ENCODE peak calls at places on chromosomes 1 and 21, in five cellular contexts. E is psoas muscle, R is GM23338, V is heart right ventricle, D is tibial artery. U is an unnamed sample.

GRCh38 chr1:111653695-111654094 is 34.1 kb downstream of the RAP1A start:
- DNase-seq in R (no peak), E (no peak), D (no peak), V (no peak), U (no peak)

GRCh38 chr1:94514095-94514727 is 27.3 kb downstream of the F3 start:
- DNase-seq in V (no peak), D (no peak), E (no peak), R (peak), U (no peak)

GRCh38 chr1:69913967-69914366 is 291.4 kb downstream of the LRRC40 start:
- DNase-seq in R (no peak), V (no peak), D (no peak), E (no peak), U (no peak)

GRCh38 chr1:96524100-96524499 is 197.5 kb upstream of the PTBP2 start:
- DNase-seq in D (no peak), V (no peak), E (no peak), R (no peak), U (no peak)

GRCh38 chr1:109979489-109980091 is 5.0 kb upstream of the AHCYL1 start:
- DNase-seq in R (no peak), D (peak), V (no peak), E (no peak), U (no peak)

GRCh38 chr1:211653329-211653728 is 22.1 kb downstream of the NEK2 start:
- DNase-seq in E (no peak), V (no peak), D (no peak), R (no peak), U (no peak)

GRCh38 chr1:147840909-147841308 is 61.7 kb upstream of the GJA8 start:
- DNase-seq in D (no peak), E (no peak), R (no peak), V (no peak), U (no peak)

GRCh38 chr1:15942661-15943514 is 33.0 kb downstream of the ZBTB17 start:
- DNase-seq in E (no peak), V (no peak), R (no peak), D (no peak), U (peak)

GRCh38 chr1:63603810-63604209 is 10.6 kb downstream of the PGM1 start:
- DNase-seq in V (no peak), D (no peak), E (no peak), R (no peak), U (no peak)

GRCh38 chr1:177346960-177347359 is 176.2 kb downstream of the BRINP2 start:
- DNase-seq in R (no peak), V (no peak), D (no peak), E (no peak), U (no peak)

GRCh38 chr1:152328801-152329391 is 3.9 kb upstream of the FLG start:
- DNase-seq in E (no peak), R (peak), D (no peak), V (no peak), U (no peak)

GRCh38 chr21:38985423-38986378 is 180.0 kb downstream of the ETS2 start:
- DNase-seq in E (peak), R (no peak), V (peak), D (peak), U (peak)

GRCh38 chr21:34871026-34871908 is 177.8 kb downstream of the RUNX1 start:
- DNase-seq in E (no peak), R (no peak), V (no peak), D (no peak), U (no peak)

GRCh38 chr1:95982706-95983105 is 738.9 kb upstream of the PTBP2 start:
- DNase-seq in D (no peak), E (no peak), V (no peak), R (no peak), U (no peak)

GRCh38 chr21:39712976-39713375 is 32.0 kb upstream of the IGSF5 start:
- DNase-seq in D (no peak), V (no peak), R (peak), E (no peak), U (no peak)

GRCh38 chr1:65469889-65470340 is 49.4 kb downstream of the LEPR start:
- DNase-seq in D (no peak), V (no peak), E (no peak), R (no peak), U (no peak)

GRCh38 chr1:212070720-212071302 is 35.3 kb downstream of the DTL start:
- DNase-seq in E (no peak), D (no peak), R (peak), V (no peak), U (no peak)

GRCh38 chr21:46455575-46456385 is 2.9 kb upstream of the DIP2A start:
- DNase-seq in R (no peak), D (no peak), V (no peak), E (no peak), U (no peak)

GRCh38 chr1:159188375-159188788 is 16.3 kb upstream of the ACKR1 start:
- DNase-seq in V (peak), R (peak), E (peak), D (no peak), U (no peak)

GRCh38 chr1:95304803-95305202 is 70.8 kb downstream of the RWDD3 start:
- DNase-seq in R (no peak), V (no peak), E (no peak), D (no peak), U (no peak)

GRCh38 chr21:41674433-41674832 is 92.4 kb downstream of the RIPK4 start:
- DNase-seq in V (no peak), E (no peak), R (no peak), D (no peak), U (no peak)

GRCh38 chr1:25513666-25514065 is 29.7 kb upstream of the LDLRAP1 start:
- DNase-seq in V (no peak), D (no peak), E (no peak), R (no peak), U (no peak)

GRCh38 chr1:244319283-244320132 is 132.2 kb downstream of the ADSS2 start:
- DNase-seq in R (no peak), V (no peak), D (no peak), E (no peak), U (no peak)

GRCh38 chr1:41003640-41004220 is 17.8 kb downstream of the SLFNL1 start:
- DNase-seq in V (peak), D (peak), R (peak), E (peak), U (peak)

GRCh38 chr1:4563586-4563985 is 90.8 kb upstream of the AJAP1 start:
- DNase-seq in D (no peak), V (no peak), R (no peak), E (no peak), U (no peak)
- TF ChIP-seq CTCF in D (no peak), V (no peak), R (no peak), E (no peak), U (no peak)

DNA sequence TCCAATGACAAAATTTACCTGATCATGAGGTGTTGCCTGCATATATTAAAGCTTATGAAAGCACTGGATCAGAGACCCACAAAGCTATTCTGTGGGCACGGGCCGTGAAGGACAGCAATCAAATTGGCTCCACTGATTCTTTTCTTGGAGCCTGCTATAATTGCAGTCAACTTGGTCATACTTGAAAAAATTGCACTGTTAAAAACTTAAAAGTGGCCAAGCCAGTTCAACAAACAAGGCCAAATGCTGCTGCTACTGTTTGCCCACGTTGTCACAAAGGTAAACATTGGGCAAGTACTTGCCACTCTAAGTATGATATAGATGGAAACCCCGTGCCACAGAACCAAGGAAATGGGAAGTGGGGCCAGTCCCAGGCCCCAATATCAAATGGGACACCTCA is 37.8 kb downstream of the CYP4A11 start:
- DNase-seq in E (no peak), R (no peak), V (no peak), D (no peak), U (no peak)
- H3K27ac ChIP-seq in E (no peak), R (no peak), V (no peak), D (no peak), U (no peak)

GRCh38 chr21:17460094-17460493 is 52.7 kb upstream of the CXADR start:
- DNase-seq in R (no peak), D (no peak), V (no peak), E (no peak), U (no peak)
- TF ChIP-seq CTCF in R (no peak), D (no peak), V (no peak), E (no peak), U (no peak)

GRCh38 chr1:84632975-84633427 is 57.3 kb downstream of the SSX2IP start:
- DNase-seq in D (no peak), R (no peak), E (no peak), V (no peak), U (no peak)
- H3K27ac ChIP-seq in D (no peak), R (no peak), E (no peak), V (no peak), U (no peak)

GRCh38 chr1:21340230-21340564 is 49.9 kb upstream of the ECE1 start:
- DNase-seq in E (peak), D (peak), R (no peak), V (peak), U (no peak)

GRCh38 chr1:21339402-21340229 is 49.4 kb upstream of the ECE1 start:
- DNase-seq in V (no peak), R (no peak), D (no peak), E (no peak), U (no peak)

GRCh38 chr1:21342961-21343838 is 52.9 kb upstream of the ECE1 start:
- DNase-seq in R (no peak), E (no peak), V (no peak), D (peak), U (no peak)

GRCh38 chr1:21341022-21341421 is 50.8 kb upstream of the ECE1 start:
- DNase-seq in E (no peak), D (no peak), V (no peak), R (no peak), U (no peak)

DNA sequence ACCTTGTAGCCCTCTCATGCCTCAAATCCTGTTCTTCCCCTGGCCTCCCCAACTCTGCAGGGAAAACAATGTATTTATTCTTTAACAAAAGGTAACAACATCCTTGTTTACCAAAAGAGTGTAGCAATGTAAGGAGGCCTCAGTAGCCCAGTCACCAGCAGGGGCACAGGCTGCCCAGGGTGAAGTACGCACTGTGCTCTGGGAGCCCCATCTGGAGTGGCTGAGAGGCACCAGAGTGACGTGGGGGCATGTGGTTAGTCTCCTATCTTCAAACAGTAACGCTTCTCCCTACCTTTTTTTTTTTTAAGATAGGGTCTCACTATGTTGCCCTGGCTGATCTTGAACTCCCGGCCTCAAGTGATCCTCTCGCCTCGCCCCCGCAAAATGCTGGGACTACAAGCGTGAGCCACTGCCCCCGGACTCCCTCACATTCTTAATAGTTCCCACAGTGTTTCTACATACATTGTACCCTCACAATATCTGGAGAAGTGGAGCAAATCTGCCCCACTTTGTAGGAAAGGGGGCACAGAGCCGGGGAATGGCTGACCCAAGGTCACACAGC is 51.3 kb upstream of the ECE1 start:
- DNase-seq in D (no peak), E (no peak), R (no peak), V (no peak), U (no peak)
- TF ChIP-seq CTCF in D (no peak), E (no peak), R (no peak), V (no peak), U (no peak)

U was measured in coronary artery.